ENCODE peak calls at places on chromosome 7, in ten cellular contexts. Q, J, V, G, A, W, U, D, C and I are unnamed samples. For H3K27me3, the result is how much of the 10 kb centered on the place peaks cover.

GRCh38 chr7:31373337-31374289 is 33.1 kb upstream of the NEUROD6 start:
- DNase-seq in Q (no peak), J (no peak), V (no peak), G (peak), A (peak), W (peak), U (no peak), D (no peak), C (peak), I (no peak)

GRCh38 chr7:50069613-50070012 is 23.4 kb downstream of the ZPBP start:
- DNase-seq in Q (no peak), J (no peak), V (no peak), G (no peak), A (no peak), W (no peak), U (no peak), D (peak), C (peak), I (no peak)

GRCh38 chr7:145030754-145031153 is 194.9 kb upstream of the TPK1 start:
- DNase-seq in Q (no peak), J (no peak), V (no peak), G (no peak), A (no peak), W (no peak), U (no peak), D (peak), C (no peak), I (no peak)

GRCh38 chr7:92362131-92362530 is 85.2 kb upstream of the GATAD1 start:
- DNase-seq in Q (no peak), J (no peak), V (no peak), G (no peak), A (no peak), W (no peak), U (no peak), D (no peak), C (no peak), I (no peak)

GRCh38 chr7:79455173-79455790 is 1.8 kb upstream of the MAGI2 start:
- DNase-seq in Q (no peak), J (peak), V (no peak), G (no peak), A (no peak), W (no peak), U (no peak), D (no peak), C (no peak), I (no peak)

GRCh38 chr7:117085275-117085674 is 132.0 kb downstream of the ST7 start:
- DNase-seq in Q (no peak), J (no peak), V (no peak), G (no peak), A (no peak), W (no peak), U (no peak), D (no peak), C (no peak), I (no peak)

GRCh38 chr7:14436878-14437277 is 447.4 kb upstream of the ETV1 start:
- DNase-seq in Q (no peak), J (no peak), V (no peak), G (no peak), A (no peak), W (no peak), U (no peak), D (no peak), C (no peak), I (no peak)

GRCh38 chr7:127374181-127374580 is 18.3 kb downstream of the ZNF800 start:
- DNase-seq in Q (no peak), J (no peak), V (no peak), G (no peak), A (no peak), W (no peak), U (no peak), D (no peak), C (no peak), I (no peak)

GRCh38 chr7:140364819-140365218 is 33.5 kb downstream of the SLC37A3 start:
- DNase-seq in Q (no peak), J (no peak), V (no peak), G (no peak), A (no peak), W (no peak), U (no peak), D (no peak), C (no peak), I (no peak)

GRCh38 chr7:142500364-142500763 is 242.5 kb upstream of the PRSS58 start:
- DNase-seq in Q (no peak), J (no peak), V (no peak), G (no peak), A (no peak), W (no peak), U (no peak), D (no peak), C (no peak), I (no peak)

GRCh38 chr7:21524680-21525079 is 18.2 kb upstream of the DNAH11 start:
- DNase-seq in Q (no peak), J (no peak), V (no peak), G (no peak), A (no peak), W (no peak), U (no peak), D (no peak), C (no peak), I (no peak)

GRCh38 chr7:116792813-116793212 is 69.6 kb upstream of the CAPZA2 start:
- DNase-seq in Q (no peak), J (no peak), V (no peak), G (no peak), A (no peak), W (no peak), U (no peak), D (no peak), C (no peak), I (no peak)

GRCh38 chr7:42692609-42693008 is 219.3 kb downstream of the C7orf25 start:
- DNase-seq in Q (no peak), J (no peak), V (no peak), G (no peak), A (no peak), W (no peak), U (no peak), D (no peak), C (no peak), I (no peak)

GRCh38 chr7:66043681-66044497 is 31.7 kb upstream of the ASL start:
- DNase-seq in Q (peak), J (peak), V (no peak), G (no peak), A (no peak), W (peak), U (peak), D (peak), C (peak), I (no peak)

GRCh38 chr7:4103352-4104091 is 578.6 kb upstream of the FOXK1 start:
- DNase-seq in Q (no peak), J (no peak), V (no peak), G (peak), A (no peak), W (no peak), U (no peak), D (peak), C (peak), I (no peak)

GRCh38 chr7:133252506-133252857 is 396 bp upstream of the EXOC4 start:
- DNase-seq in Q (no peak), J (no peak), V (no peak), G (no peak), A (no peak), W (no peak), U (no peak), D (no peak), C (no peak), I (no peak)

GRCh38 chr7:75944507-75944906 is 29.6 kb downstream of the POR start:
- DNase-seq in Q (no peak), J (no peak), V (no peak), G (no peak), A (no peak), W (no peak), U (no peak), D (no peak), C (no peak), I (no peak)

GRCh38 chr7:11570205-11570604 is 261.8 kb downstream of the THSD7A start:
- DNase-seq in Q (no peak), J (no peak), V (no peak), G (no peak), A (no peak), W (no peak), U (no peak), D (no peak), C (no peak), I (no peak)

GRCh38 chr7:30563326-30563942 is 31.2 kb upstream of the GARS1 start:
- DNase-seq in Q (no peak), J (no peak), V (no peak), G (no peak), A (no peak), W (peak), U (no peak), D (no peak), C (no peak), I (no peak)

GRCh38 chr7:16982640-16983103 is 100.9 kb upstream of the AGR3 start:
- DNase-seq in Q (no peak), J (no peak), V (no peak), G (peak), A (peak), W (peak), U (no peak), D (no peak), C (no peak), I (no peak)

GRCh38 chr7:99369767-99370353 is 4.7 kb upstream of the ARPC1B start:
- DNase-seq in Q (no peak), J (no peak), V (no peak), G (no peak), A (no peak), W (no peak), U (peak), D (no peak), C (no peak), I (no peak)

GRCh38 chr7:123468303-123468702 is 66.1 kb downstream of the IQUB start:
- DNase-seq in Q (no peak), J (no peak), V (no peak), G (no peak), A (no peak), W (no peak), U (no peak), D (no peak), C (no peak), I (no peak)

GRCh38 chr7:157003445-157004049 is 6.9 kb downstream of the MNX1 start:
- DNase-seq in Q (peak), J (no peak), V (peak), G (no peak), A (no peak), W (no peak), U (no peak), D (no peak), C (no peak), I (no peak)
- H3K27me3 ChIP-seq in Q (half or more), J (half or more), V (half or more), G (under half), A (half or more), W (under half), U (half or more), D (half or more), C (half or more), I (half or more)

GRCh38 chr7:97013025-97013424 is 7.7 kb downstream of the DLX6 start:
- DNase-seq in Q (no peak), J (no peak), V (no peak), G (no peak), A (no peak), W (no peak), U (no peak), D (no peak), C (no peak), I (no peak)

GRCh38 chr7:97009753-97010732 is 4.7 kb downstream of the DLX6 start:
- DNase-seq in Q (no peak), J (no peak), V (no peak), G (no peak), A (no peak), W (no peak), U (no peak), D (no peak), C (no peak), I (no peak)

GRCh38 chr7:97012293-97013005 is 7.1 kb downstream of the DLX6 start:
- DNase-seq in Q (no peak), J (no peak), V (no peak), G (no peak), A (no peak), W (no peak), U (no peak), D (no peak), C (no peak), I (no peak)

GRCh38 chr7:97011536-97012292 is 6.4 kb downstream of the DLX6 start:
- DNase-seq in Q (no peak), J (no peak), V (no peak), G (no peak), A (no peak), W (no peak), U (no peak), D (no peak), C (no peak), I (no peak)

DNA sequence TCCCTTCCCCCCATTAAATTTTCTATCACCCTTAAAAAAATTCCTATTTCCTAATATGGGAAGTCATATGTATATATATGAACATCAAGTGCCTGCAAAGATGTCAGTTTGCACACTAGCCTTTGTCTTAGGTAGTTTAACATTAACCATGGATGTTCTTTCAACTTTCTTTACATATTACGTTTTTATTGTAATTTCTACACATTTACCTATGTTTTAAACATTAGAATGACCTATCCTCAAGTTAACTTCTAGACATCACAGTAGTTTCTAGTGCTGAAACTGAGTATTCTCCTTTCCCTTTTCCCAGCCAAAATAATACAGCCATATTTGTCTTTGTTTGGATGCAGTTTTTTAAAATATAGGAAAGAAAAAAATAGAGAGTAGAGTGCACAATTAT is 5.8 kb downstream of the DLX6 start:
- DNase-seq in Q (no peak), J (no peak), V (no peak), G (no peak), A (no peak), W (no peak), U (no peak), D (no peak), C (no peak), I (no peak)
- H3K27me3 ChIP-seq in Q (half or more), J (half or more), V (half or more), G (half or more), A (under half), W (half or more), U (under half), D (half or more), C (under half), I (half or more)

DNA sequence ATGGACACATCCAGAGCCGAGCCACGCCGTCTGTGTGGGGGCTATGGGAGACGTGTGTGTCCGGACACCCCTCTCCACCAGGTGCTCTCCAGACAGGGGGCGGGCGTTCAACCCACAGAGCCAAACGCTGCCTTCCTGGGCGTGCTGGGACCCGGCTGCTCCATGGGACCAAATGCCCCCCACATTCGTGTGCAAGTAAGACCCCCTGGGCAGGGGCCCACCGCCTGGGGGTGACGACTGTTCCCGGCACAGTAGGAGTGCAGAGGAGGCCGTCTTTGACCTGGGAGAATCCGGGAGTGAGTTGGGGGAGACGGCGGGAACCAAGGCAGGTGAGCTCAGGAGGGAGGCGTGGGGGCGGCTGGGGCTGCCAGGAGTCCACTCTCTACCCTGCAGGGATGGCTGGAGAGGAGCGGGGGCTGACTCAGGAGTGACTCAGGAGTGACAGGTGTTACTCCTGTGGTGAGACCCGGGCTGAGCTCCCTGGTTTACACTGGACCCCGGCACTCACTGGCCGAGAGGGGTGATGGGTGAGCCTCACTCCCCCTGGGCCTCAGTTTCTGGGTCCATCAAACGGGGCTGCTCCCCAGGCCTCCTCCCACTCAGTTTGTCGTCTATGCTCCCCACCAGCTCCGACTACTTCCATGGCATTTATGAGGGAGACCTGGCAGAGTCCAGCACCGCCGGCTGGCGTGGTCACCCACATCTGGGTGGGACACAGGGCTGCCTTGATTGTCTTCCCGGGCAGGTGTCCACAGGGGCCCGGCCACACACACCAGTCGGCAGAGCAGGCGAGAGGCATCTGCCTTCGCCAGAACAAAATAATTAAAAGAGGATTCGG is 95.0 kb downstream of the MICALL2 start:
- DNase-seq in Q (no peak), J (no peak), V (no peak), G (no peak), A (no peak), W (no peak), U (no peak), D (no peak), C (no peak), I (no peak)
- H3K27me3 ChIP-seq in Q (under half), J (under half), V (half or more), G (under half), A (half or more), W (half or more), U (under half), D (under half), C (under half), I (half or more)

GRCh38 chr7:25965405-25966123 is 186.4 kb upstream of the NFE2L3 start:
- DNase-seq in Q (no peak), J (no peak), V (no peak), G (no peak), A (no peak), W (no peak), U (no peak), D (no peak), C (no peak), I (no peak)
- H3K27me3 ChIP-seq in Q (under half), J (under half), V (under half), G (under half), A (under half), W (under half), U (under half), D (under half), C (under half), I (under half)

DNA sequence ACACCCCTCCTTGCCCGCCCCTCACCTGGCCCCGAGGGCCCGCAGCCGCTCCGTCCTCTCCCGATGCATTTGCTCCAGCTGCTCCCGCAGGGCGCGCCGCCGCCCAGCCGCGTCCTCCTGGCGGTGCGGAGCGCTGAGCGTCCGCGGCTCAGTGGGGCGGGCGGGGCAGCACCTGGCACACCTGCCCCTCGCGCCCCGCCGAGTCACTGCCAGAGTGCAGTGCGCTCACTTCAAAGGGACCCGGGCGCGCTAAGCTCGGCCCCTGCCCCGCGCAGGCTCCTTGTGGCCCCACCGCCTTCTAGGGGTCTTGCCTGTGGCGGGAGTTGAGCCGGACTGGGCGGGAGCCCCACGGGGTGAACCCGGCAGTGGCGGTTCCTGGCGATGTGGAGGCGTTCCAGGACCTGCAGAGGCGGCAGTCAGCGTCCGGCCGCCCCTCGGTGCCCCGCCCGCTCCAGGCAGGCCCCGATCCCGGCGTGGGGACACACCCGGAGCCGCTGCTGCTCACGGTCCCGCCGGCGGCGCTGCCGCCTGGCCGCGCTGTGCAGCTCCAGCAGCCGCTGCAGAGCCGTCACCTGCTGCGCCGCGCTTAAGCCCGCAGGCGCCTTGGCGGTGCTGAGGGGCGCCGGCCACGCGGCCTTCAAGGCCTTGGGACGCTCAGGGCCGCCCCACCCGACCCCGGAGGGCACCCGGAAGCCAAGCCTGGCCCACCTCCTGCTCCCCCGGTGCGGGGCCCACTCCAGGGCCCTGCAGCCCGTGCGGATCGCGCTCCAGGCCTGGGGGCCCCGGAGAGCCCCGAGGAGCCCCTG is 6.7 kb downstream of the ATP6V1F start:
- DNase-seq in Q (peak), J (no peak), V (no peak), G (no peak), A (no peak), W (peak), U (peak), D (peak), C (peak), I (no peak)
- H3K27me3 ChIP-seq in Q (under half), J (under half), V (under half), G (under half), A (under half), W (under half), U (under half), D (under half), C (under half), I (under half)

GRCh38 chr7:130736298-130736900 is 2.4 kb upstream of the KLF14 start:
- DNase-seq in Q (no peak), J (no peak), V (no peak), G (no peak), A (no peak), W (no peak), U (no peak), D (no peak), C (no peak), I (no peak)
- H3K27me3 ChIP-seq in Q (half or more), J (half or more), V (half or more), G (under half), A (half or more), W (under half), U (under half), D (half or more), C (under half), I (half or more)

DNA sequence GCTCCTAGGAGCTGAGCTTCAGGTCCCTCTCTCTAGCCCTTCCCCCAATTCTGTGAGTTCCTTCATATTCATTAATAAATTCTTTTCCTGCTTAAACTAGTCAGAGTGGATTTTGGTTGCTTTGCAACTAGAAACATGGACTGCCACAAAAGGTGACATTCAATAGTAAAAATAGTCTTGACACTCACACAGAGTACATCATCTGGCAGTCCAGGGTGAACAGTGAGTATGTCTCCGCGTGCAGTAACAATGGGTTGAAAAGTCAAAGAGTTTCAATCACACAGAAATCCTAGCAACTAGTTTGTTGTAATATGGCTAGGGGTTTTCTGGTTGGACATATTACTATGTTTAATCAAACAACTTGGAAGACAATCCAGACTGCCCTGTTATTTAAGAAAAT is 168.8 kb upstream of the TBX20 start:
- DNase-seq in Q (no peak), J (no peak), V (no peak), G (no peak), A (no peak), W (no peak), U (no peak), D (no peak), C (no peak), I (no peak)
- H3K27me3 ChIP-seq in Q (under half), J (under half), V (under half), G (under half), A (under half), W (under half), U (under half), D (under half), C (under half), I (under half)

GRCh38 chr7:27170936-27171635 is 3.0 kb downstream of the HOXA10 start:
- DNase-seq in Q (peak), J (no peak), V (peak), G (no peak), A (no peak), W (no peak), U (peak), D (peak), C (no peak), I (no peak)
- H3K27me3 ChIP-seq in Q (half or more), J (half or more), V (under half), G (under half), A (under half), W (under half), U (under half), D (half or more), C (half or more), I (under half)